ENCODE peak calls at places on chromosomes 3 and 15, in four cellular contexts. O is myocyte; M is natural killer cell treated with Interleukin-12 subunit alpha and Interleukin-12 subunit beta and Interleukin-15 and Interleukin-18, amount 100 ng/mL, for 72 hours; J is astrocyte of the spinal cord. G is an unnamed sample.

GRCh38 chr15:79248183-79248582 is 34.3 kb upstream of the ANKRD34C start:
- DNase-seq in O (no peak), M (no peak), J (no peak), G (no peak)

GRCh38 chr15:56249080-56249479 is 5.4 kb upstream of the RFX7 start:
- DNase-seq in O (peak; percentile 83), M (no peak), J (peak; percentile 63), G (peak; percentile 39)

GRCh38 chr15:68310178-68310810 is 32.7 kb downstream of the FEM1B start:
- DNase-seq in O (peak; percentile 71), M (no peak), J (no peak), G (no peak)

GRCh38 chr3:38314112-38314766 is 32.1 kb downstream of the SLC22A14 start:
- DNase-seq in O (no peak), M (no peak), J (no peak), G (no peak)

GRCh38 chr15:101808201-101808600 is 3.8 kb upstream of the OR4F15 start:
- DNase-seq in O (peak; percentile 49), M (no peak), J (peak; percentile 70), G (no peak)

GRCh38 chr3:32570426-32571191 is at the start of gene DYNC1LI1:
- DNase-seq in O (peak; percentile 94), M (peak; percentile 96), J (peak; percentile 95), G (peak; percentile 95)

GRCh38 chr3:127250032-127250431 is 37.8 kb downstream of the PRR20G start:
- DNase-seq in O (no peak), M (no peak), J (no peak), G (no peak)

GRCh38 chr3:64185436-64185835 is 39.8 kb downstream of the PRICKLE2 start:
- DNase-seq in O (no peak), M (no peak), J (no peak), G (no peak)